ENCODE peak calls at places on chromosome 18, in six cellular contexts. One of them, this sample, is unnamed.
A peak's percentile ranks its signal among the peaks of the same experiment; 100 is the strongest.

GRCh38 chr18:39198376-39198775 is 1632.8 kb upstream of the CELF4 start:
- DNase-seq in IMR-90: peak; percentile 12
- DNase-seq in gastrocnemius medialis: no peak
- DNase-seq in ovary: no peak
- DNase-seq in prostate gland: no peak
- DNase-seq in transverse colon: no peak
- DNase-seq in this sample: no peak

GRCh38 chr18:49742563-49743295 is 70.6 kb downstream of the ACAA2 start:
- DNase-seq in IMR-90: no peak
- DNase-seq in gastrocnemius medialis: no peak
- DNase-seq in ovary: no peak
- DNase-seq in prostate gland: no peak
- DNase-seq in transverse colon: no peak
- DNase-seq in this sample: no peak

GRCh38 chr18:23981369-23981768 is 33.2 kb upstream of the TTC39C start:
- DNase-seq in IMR-90: no peak
- DNase-seq in gastrocnemius medialis: no peak
- DNase-seq in ovary: no peak
- DNase-seq in prostate gland: no peak
- DNase-seq in transverse colon: no peak
- DNase-seq in this sample: no peak

GRCh38 chr18:46069524-46069923 is 2.5 kb downstream of the PSTPIP2 start:
- DNase-seq in IMR-90: peak; percentile 33
- DNase-seq in gastrocnemius medialis: no peak
- DNase-seq in ovary: no peak
- DNase-seq in prostate gland: no peak
- DNase-seq in transverse colon: no peak
- DNase-seq in this sample: no peak

GRCh38 chr18:6561029-6561861 is 146.5 kb upstream of the L3MBTL4 start:
- DNase-seq in IMR-90: peak; percentile 67
- DNase-seq in gastrocnemius medialis: peak; percentile 31
- DNase-seq in ovary: peak; percentile 75
- DNase-seq in prostate gland: no peak
- DNase-seq in transverse colon: peak; percentile 39
- DNase-seq in this sample: no peak

GRCh38 chr18:75170916-75171315 is 38.0 kb downstream of the PTGR3 start:
- DNase-seq in IMR-90: no peak
- DNase-seq in gastrocnemius medialis: no peak
- DNase-seq in ovary: no peak
- DNase-seq in prostate gland: no peak
- DNase-seq in transverse colon: no peak
- DNase-seq in this sample: no peak

GRCh38 chr18:78994531-78994930 is 14.9 kb downstream of the SALL3 start:
- DNase-seq in IMR-90: no peak
- DNase-seq in gastrocnemius medialis: no peak
- DNase-seq in ovary: peak; percentile 23
- DNase-seq in prostate gland: no peak
- DNase-seq in transverse colon: no peak
- DNase-seq in this sample: peak; percentile 53

GRCh38 chr18:35064291-35064690 is 23.1 kb downstream of the MAPRE2 start:
- DNase-seq in IMR-90: no peak
- DNase-seq in gastrocnemius medialis: no peak
- DNase-seq in ovary: no peak
- DNase-seq in prostate gland: no peak
- DNase-seq in transverse colon: no peak
- DNase-seq in this sample: no peak

GRCh38 chr18:5238371-5238758 is 41.3 kb upstream of the AKAIN1 start:
- DNase-seq in IMR-90: peak; percentile 30
- DNase-seq in gastrocnemius medialis: peak; percentile 36
- DNase-seq in ovary: peak; percentile 67
- DNase-seq in prostate gland: peak; percentile 22
- DNase-seq in transverse colon: peak; percentile 82
- DNase-seq in this sample: peak; percentile 66

GRCh38 chr18:6543330-6543908 is 128.7 kb upstream of the L3MBTL4 start:
- DNase-seq in IMR-90: peak; percentile 55
- DNase-seq in gastrocnemius medialis: no peak
- DNase-seq in ovary: no peak
- DNase-seq in prostate gland: no peak
- DNase-seq in transverse colon: no peak
- DNase-seq in this sample: no peak

GRCh38 chr18:6997802-6998201 is 119.8 kb downstream of the LAMA1 start:
- DNase-seq in IMR-90: no peak
- DNase-seq in gastrocnemius medialis: no peak
- DNase-seq in ovary: no peak
- DNase-seq in prostate gland: no peak
- DNase-seq in transverse colon: no peak
- DNase-seq in this sample: no peak

GRCh38 chr18:9104244-9104901 is 1.9 kb downstream of the NDUFV2 start:
- DNase-seq in IMR-90: no peak
- DNase-seq in gastrocnemius medialis: no peak
- DNase-seq in ovary: no peak
- DNase-seq in prostate gland: no peak
- DNase-seq in transverse colon: no peak
- DNase-seq in this sample: no peak

GRCh38 chr18:8656226-8656625 is 47.0 kb downstream of the RAB12 start:
- DNase-seq in IMR-90: no peak
- DNase-seq in gastrocnemius medialis: no peak
- DNase-seq in ovary: no peak
- DNase-seq in prostate gland: no peak
- DNase-seq in transverse colon: no peak
- DNase-seq in this sample: no peak

DNA sequence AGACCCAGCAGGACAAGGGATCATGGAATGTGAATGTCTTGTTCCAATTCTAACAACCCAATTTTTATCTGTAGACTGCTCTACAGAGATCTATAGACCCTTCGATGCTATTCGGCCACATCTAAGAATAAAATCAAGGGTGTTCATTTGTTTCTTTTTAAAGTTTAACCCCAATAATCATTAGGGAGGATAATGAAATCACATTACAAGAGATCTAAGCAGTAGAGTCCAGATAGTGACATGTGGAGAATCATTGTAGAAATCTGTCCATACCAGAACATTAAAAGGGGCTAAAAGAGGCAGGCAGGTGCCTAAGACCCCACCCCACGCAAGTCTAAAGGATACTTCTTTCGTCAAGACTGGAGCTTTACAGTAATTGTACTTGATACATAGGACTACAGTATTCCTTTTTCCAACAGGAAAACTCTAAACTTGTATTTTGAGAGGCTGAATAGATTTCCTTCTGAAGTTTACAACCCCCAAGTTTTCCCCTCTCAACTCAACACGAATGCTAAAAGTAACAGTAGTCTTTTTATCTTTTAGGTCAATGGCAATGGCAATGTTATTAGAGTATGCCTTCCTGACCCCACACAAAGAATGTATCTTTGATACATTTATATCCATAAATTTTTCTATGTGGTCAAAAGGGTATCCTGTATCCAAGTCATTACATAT is 183.7 kb downstream of the TCF4 start:
- DNase-seq in IMR-90: no peak
- DNase-seq in gastrocnemius medialis: no peak
- DNase-seq in ovary: no peak
- DNase-seq in prostate gland: no peak
- DNase-seq in transverse colon: no peak
- DNase-seq in this sample: no peak
- H3K4me1 ChIP-seq in IMR-90: peaks cover 10% of the 10 kb centered on the region
- H3K4me1 ChIP-seq in gastrocnemius medialis: peaks cover 63% of the 10 kb centered on the region
- H3K4me1 ChIP-seq in ovary: peaks cover 4% of the 10 kb centered on the region
- H3K4me1 ChIP-seq in prostate gland: no peaks in the 10 kb centered on the region
- H3K4me1 ChIP-seq in transverse colon: peaks cover 21% of the 10 kb centered on the region
- H3K4me1 ChIP-seq in this sample: peaks cover 11% of the 10 kb centered on the region

DNA sequence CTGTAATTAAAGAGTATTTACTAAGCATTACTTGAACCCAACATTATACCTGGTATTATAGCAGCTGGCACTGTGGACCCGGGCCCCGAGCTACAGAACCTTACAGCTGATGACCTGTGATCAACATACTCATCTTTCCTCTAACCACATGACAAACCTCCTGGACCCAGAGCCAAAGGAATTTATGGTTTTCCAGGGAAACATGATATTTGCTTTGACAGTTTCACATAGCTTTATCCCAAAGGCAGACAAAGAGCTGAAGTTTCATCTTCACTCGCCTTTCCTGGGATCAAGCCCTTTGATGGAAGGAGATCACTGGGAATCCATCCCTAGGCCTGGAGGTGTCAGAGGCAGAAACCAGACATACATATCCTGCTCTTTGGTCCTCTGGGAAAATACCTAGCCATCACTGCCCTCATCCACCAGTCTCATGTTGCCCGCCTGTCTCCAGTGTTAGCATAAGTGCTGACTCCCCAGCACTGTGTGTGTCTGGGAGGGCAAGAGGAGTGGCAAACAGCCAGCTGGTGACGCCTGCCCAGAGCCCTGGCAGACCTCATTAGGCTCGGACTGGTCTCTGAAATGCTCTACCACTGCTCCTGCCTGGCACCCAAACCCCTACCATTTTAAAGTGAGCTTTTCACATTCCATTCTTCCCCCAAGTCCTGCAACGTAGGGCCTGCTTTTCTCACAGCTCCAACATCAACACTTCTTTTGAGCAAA is 138.7 kb upstream of the CTAGE1 start:
- DNase-seq in IMR-90: peak; percentile 38
- DNase-seq in gastrocnemius medialis: no peak
- DNase-seq in ovary: peak; percentile 63
- DNase-seq in prostate gland: no peak
- DNase-seq in transverse colon: no peak
- DNase-seq in this sample: no peak
- TF ChIP-seq POLR2A in IMR-90: no peak
- TF ChIP-seq POLR2A in gastrocnemius medialis: no peak
- TF ChIP-seq POLR2A in ovary: no peak
- TF ChIP-seq POLR2A in prostate gland: no peak
- TF ChIP-seq POLR2A in transverse colon: no peak
- TF ChIP-seq POLR2A in this sample: no peak

GRCh38 chr18:58586269-58586668 is 42.6 kb downstream of the ALPK2 start:
- DNase-seq in IMR-90: no peak
- DNase-seq in gastrocnemius medialis: no peak
- DNase-seq in ovary: no peak
- DNase-seq in prostate gland: no peak
- DNase-seq in transverse colon: no peak
- DNase-seq in this sample: no peak
- H3K4me1 ChIP-seq in IMR-90: peaks cover 16% of the 10 kb centered on the region
- H3K4me1 ChIP-seq in gastrocnemius medialis: peaks cover 27% of the 10 kb centered on the region
- H3K4me1 ChIP-seq in ovary: peaks cover 9% of the 10 kb centered on the region
- H3K4me1 ChIP-seq in prostate gland: no peaks in the 10 kb centered on the region
- H3K4me1 ChIP-seq in transverse colon: no peaks in the 10 kb centered on the region
- H3K4me1 ChIP-seq in this sample: peaks cover under 1% of the 10 kb centered on the region

DNA sequence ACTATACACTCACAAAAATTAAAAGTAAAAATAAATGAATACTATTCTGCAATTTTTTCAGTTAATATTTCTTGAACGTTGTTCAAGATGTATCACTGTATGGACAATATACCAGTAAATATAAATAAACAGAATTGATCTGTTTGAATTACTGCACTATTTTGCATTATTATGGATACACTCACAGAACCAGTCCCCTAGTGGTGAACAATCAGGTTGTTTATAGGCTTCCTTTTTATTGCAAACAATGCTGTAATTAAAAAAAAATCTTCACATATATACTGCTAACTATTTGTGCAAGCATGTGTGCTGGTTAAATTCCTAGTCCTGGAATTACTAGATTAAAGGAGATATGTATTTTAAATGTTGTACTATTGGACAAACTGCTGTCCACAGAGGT is 306.0 kb downstream of the FBXO15 start:
- DNase-seq in IMR-90: no peak
- DNase-seq in gastrocnemius medialis: no peak
- DNase-seq in ovary: no peak
- DNase-seq in prostate gland: no peak
- DNase-seq in transverse colon: no peak
- DNase-seq in this sample: no peak
- TF ChIP-seq POLR2A in IMR-90: no peak
- TF ChIP-seq POLR2A in gastrocnemius medialis: no peak
- TF ChIP-seq POLR2A in ovary: no peak
- TF ChIP-seq POLR2A in prostate gland: no peak
- TF ChIP-seq POLR2A in transverse colon: no peak
- TF ChIP-seq POLR2A in this sample: no peak

GRCh38 chr18:2971741-2972552 is 41.0 kb downstream of the LPIN2 start:
- DNase-seq in IMR-90: no peak
- DNase-seq in gastrocnemius medialis: peak; percentile 51
- DNase-seq in ovary: no peak
- DNase-seq in prostate gland: no peak
- DNase-seq in transverse colon: peak; percentile 59
- DNase-seq in this sample: no peak
- H3K4me1 ChIP-seq in IMR-90: peaks cover 14% of the 10 kb centered on the region
- H3K4me1 ChIP-seq in gastrocnemius medialis: peaks cover 16% of the 10 kb centered on the region
- H3K4me1 ChIP-seq in ovary: peaks cover 17% of the 10 kb centered on the region
- H3K4me1 ChIP-seq in prostate gland: no peaks in the 10 kb centered on the region
- H3K4me1 ChIP-seq in transverse colon: peaks cover 68% of the 10 kb centered on the region
- H3K4me1 ChIP-seq in this sample: peaks cover 24% of the 10 kb centered on the region

GRCh38 chr18:63143246-63143847 is 176.2 kb downstream of the BCL2 start:
- DNase-seq in IMR-90: no peak
- DNase-seq in gastrocnemius medialis: no peak
- DNase-seq in ovary: no peak
- DNase-seq in prostate gland: no peak
- DNase-seq in transverse colon: no peak
- DNase-seq in this sample: no peak

GRCh38 chr18:63142502-63143045 is 177.0 kb downstream of the BCL2 start:
- DNase-seq in IMR-90: no peak
- DNase-seq in gastrocnemius medialis: no peak
- DNase-seq in ovary: no peak
- DNase-seq in prostate gland: no peak
- DNase-seq in transverse colon: no peak
- DNase-seq in this sample: no peak

GRCh38 chr18:63140997-63141776 is 178.4 kb downstream of the BCL2 start:
- DNase-seq in IMR-90: no peak
- DNase-seq in gastrocnemius medialis: no peak
- DNase-seq in ovary: no peak
- DNase-seq in prostate gland: no peak
- DNase-seq in transverse colon: no peak
- DNase-seq in this sample: no peak

GRCh38 chr18:63140038-63140450 is 179.5 kb downstream of the BCL2 start:
- DNase-seq in IMR-90: no peak
- DNase-seq in gastrocnemius medialis: no peak
- DNase-seq in ovary: no peak
- DNase-seq in prostate gland: no peak
- DNase-seq in transverse colon: no peak
- DNase-seq in this sample: no peak

GRCh38 chr18:63141777-63142176 is 177.8 kb downstream of the BCL2 start:
- DNase-seq in IMR-90: no peak
- DNase-seq in gastrocnemius medialis: no peak
- DNase-seq in ovary: no peak
- DNase-seq in prostate gland: no peak
- DNase-seq in transverse colon: peak; percentile 46
- DNase-seq in this sample: no peak
- TF ChIP-seq POLR2A in IMR-90: no peak
- TF ChIP-seq POLR2A in gastrocnemius medialis: no peak
- TF ChIP-seq POLR2A in ovary: no peak
- TF ChIP-seq POLR2A in prostate gland: no peak
- TF ChIP-seq POLR2A in transverse colon: peak; percentile 10
- TF ChIP-seq POLR2A in this sample: no peak

GRCh38 chr18:77017355-77017754 is 115.2 kb downstream of the MBP start:
- DNase-seq in IMR-90: no peak
- DNase-seq in gastrocnemius medialis: no peak
- DNase-seq in ovary: no peak
- DNase-seq in prostate gland: no peak
- DNase-seq in transverse colon: no peak
- DNase-seq in this sample: no peak
- H3K4me1 ChIP-seq in IMR-90: no peaks in the 10 kb centered on the region
- H3K4me1 ChIP-seq in gastrocnemius medialis: peaks cover 41% of the 10 kb centered on the region
- H3K4me1 ChIP-seq in ovary: peaks cover 12% of the 10 kb centered on the region
- H3K4me1 ChIP-seq in prostate gland: no peaks in the 10 kb centered on the region
- H3K4me1 ChIP-seq in transverse colon: no peaks in the 10 kb centered on the region
- H3K4me1 ChIP-seq in this sample: peaks cover 21% of the 10 kb centered on the region

This sample was measured in suprapubic skin.